ENCODE peak calls at places on chromosomes 1 and 21, in five cellular contexts. I is PC-3, O is IMR-90, A is lower lobe of right lung, C is pancreas. R is an unnamed sample.

GRCh38 chr1:40385437-40386310 is 12.1 kb downstream of the SMAP2 start:
- DNase-seq in O (no peak), C (no peak), I (no peak), A (no peak), R (no peak)

GRCh38 chr1:103788377-103788776 is 38.7 kb downstream of the AMY1C start:
- DNase-seq in A (no peak), I (peak), C (no peak), O (no peak), R (no peak)

GRCh38 chr1:201528631-201529260 is 10.2 kb upstream of the NAV1 start:
- DNase-seq in A (no peak), C (peak), I (no peak), O (peak), R (no peak)

GRCh38 chr1:9942399-9942938 is 722 bp downstream of the LZIC start:
- DNase-seq in A (no peak), C (no peak), O (peak), I (peak), R (no peak)

GRCh38 chr1:205188132-205188531 is 23.4 kb downstream of the DSTYK start:
- DNase-seq in I (peak), C (no peak), O (peak), A (no peak), R (no peak)

GRCh38 chr1:25051906-25052305 is 121.8 kb upstream of the RUNX3 start:
- DNase-seq in A (no peak), I (no peak), C (no peak), O (no peak), R (no peak)

GRCh38 chr1:58895082-58895481 is 111.2 kb upstream of the JUN start:
- DNase-seq in A (no peak), O (no peak), C (no peak), I (no peak), R (no peak)

GRCh38 chr1:227764019-227764391 is 28.8 kb downstream of the SNAP47 start:
- DNase-seq in O (peak), A (peak), I (peak), C (no peak), R (no peak)

GRCh38 chr1:113391643-113392271 is 1.4 kb downstream of the MAGI3 start:
- DNase-seq in A (no peak), O (no peak), C (peak), I (peak), R (no peak)

GRCh38 chr1:44294588-44295007 is 60.5 kb downstream of the ERI3 start:
- DNase-seq in C (peak), A (no peak), O (peak), I (no peak), R (no peak)

GRCh38 chr1:24541711-24542346 is 14.1 kb upstream of the NCMAP start:
- DNase-seq in C (no peak), A (no peak), O (no peak), I (no peak), R (no peak)

GRCh38 chr1:65948609-65949229 is 156.0 kb downstream of the PDE4B start:
- DNase-seq in A (no peak), C (no peak), O (peak), I (peak), R (no peak)

GRCh38 chr1:18948048-18948912 is 8.2 kb downstream of the IFFO2 start:
- DNase-seq in I (peak), A (peak), C (no peak), O (no peak), R (peak)

GRCh38 chr1:204637985-204638356 is 47.6 kb downstream of the LRRN2 start:
- DNase-seq in O (no peak), A (no peak), I (no peak), C (no peak), R (no peak)

GRCh38 chr1:95116666-95117206 is 419 bp upstream of the TLCD4 start:
- DNase-seq in C (peak), O (peak), A (peak), I (peak), R (peak)

GRCh38 chr1:150472606-150473200 is 14.5 kb upstream of the TARS2 start:
- DNase-seq in A (no peak), I (no peak), C (no peak), O (no peak), R (no peak)

GRCh38 chr1:247415423-247416361 is at the start of gene NLRP3:
- DNase-seq in I (peak), O (no peak), C (peak), A (peak), R (peak)

GRCh38 chr1:159015440-159015909 is 5.8 kb downstream of the IFI16 start:
- DNase-seq in C (peak), A (peak), O (peak), I (peak), R (peak)

GRCh38 chr1:33018112-33018511 is 18.6 kb downstream of the AK2 start:
- DNase-seq in A (no peak), I (no peak), C (no peak), O (no peak), R (no peak)

GRCh38 chr1:54273837-54274192 is 73.8 kb downstream of the MRPL37 start:
- DNase-seq in I (no peak), A (no peak), O (no peak), C (no peak), R (no peak)

GRCh38 chr1:243254233-243254926 is 701 bp downstream of the CEP170 start:
- DNase-seq in A (peak), C (peak), I (peak), O (peak), R (no peak)

GRCh38 chr21:33828083-33828482 is 87.5 kb downstream of the ATP5PO start:
- DNase-seq in A (no peak), O (no peak), C (no peak), I (no peak), R (no peak)

GRCh38 chr1:61181016-61181560 is 98.7 kb downstream of the NFIA start:
- DNase-seq in O (no peak), A (no peak), I (no peak), C (no peak), R (no peak)

GRCh38 chr1:61184035-61184713 is 101.8 kb downstream of the NFIA start:
- DNase-seq in A (peak), O (peak), I (peak), C (peak), R (peak)

GRCh38 chr1:61183471-61184034 is 101.2 kb downstream of the NFIA start:
- DNase-seq in O (peak), C (peak), I (no peak), A (no peak), R (no peak)

GRCh38 chr1:61184714-61185106 is 102.3 kb downstream of the NFIA start:
- DNase-seq in C (no peak), A (no peak), I (no peak), O (no peak), R (no peak)

DNA sequence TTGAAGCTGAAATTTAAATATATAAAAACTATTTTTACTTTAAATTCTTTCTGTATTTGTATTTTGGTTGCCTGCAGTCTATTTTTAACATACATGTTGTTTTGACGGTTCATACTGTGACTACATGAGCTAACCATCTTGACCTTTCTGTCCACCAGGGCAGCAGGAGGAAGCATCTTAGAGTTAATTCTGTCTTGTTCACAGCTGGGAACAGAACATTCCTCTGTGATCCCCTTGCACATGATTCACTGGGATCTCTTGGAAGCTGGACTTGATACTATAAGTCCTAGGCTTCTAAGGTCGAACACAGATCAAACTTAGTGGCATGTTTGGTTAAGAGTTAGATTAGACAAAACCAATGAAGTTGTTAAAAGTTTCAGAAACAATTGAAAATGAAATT is 99.7 kb downstream of the NFIA start:
- DNase-seq in O (peak), A (no peak), C (no peak), I (no peak), R (no peak)
- TF ChIP-seq CTCF in O (no peak), A (no peak), C (no peak), I (no peak), R (no peak)

DNA sequence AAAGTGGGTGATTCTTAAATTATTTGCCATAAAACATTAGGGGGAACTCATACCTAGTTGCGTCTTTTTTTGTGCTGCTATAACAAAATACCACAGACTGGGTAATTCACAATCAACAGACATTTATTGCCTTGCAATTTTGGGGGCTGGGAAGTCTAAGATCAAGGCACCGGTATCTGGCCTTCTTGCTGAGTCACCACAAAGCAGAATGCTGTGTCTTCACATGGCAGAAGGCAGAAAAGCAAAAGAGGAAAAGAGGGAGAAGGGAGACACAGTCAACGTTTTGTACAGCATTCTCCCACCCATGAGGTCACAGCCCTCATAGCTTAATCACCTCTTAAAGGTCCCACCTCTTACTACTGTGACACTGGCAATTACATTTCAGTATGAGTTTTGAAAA is 291.0 kb downstream of the CHRM3 start:
- DNase-seq in C (no peak), O (no peak), I (peak), A (no peak), R (no peak)
- TF ChIP-seq CTCF in C (no peak), O (no peak), I (no peak), A (no peak), R (no peak)

DNA sequence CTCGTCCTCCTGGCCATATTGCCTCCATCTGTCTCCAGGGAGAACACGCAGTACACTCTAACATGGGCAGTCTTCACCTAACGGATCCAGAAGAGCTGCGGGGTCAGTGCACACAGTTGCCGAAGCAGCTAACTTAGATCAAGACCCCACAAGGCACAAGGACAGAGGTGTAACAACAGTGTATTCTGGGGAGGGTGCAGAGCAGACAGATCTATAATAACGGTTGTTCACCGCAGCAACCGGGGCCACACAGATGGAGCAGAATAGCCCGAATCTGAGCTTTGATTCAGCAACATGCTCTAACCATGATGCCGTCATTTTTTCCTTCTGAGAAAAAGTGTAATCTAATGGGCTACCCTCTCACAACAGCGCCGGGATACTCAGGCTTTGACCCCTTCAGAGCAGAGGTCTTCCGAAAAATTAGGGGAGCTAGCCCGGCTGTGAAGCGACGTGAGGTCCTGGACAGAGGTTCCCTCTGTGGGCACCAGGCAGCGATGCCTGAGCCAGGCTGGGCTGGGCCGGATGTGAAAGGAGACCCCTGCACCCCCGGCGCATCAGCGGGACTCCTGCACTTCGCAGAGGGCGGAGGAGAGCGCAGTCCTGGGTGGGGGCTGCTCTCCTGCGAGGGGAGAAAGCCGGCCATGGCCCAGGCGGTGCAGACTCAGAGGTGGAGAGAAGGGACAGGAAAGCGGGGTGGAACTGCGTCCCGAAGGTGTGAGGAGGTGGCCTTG is 57.5 kb downstream of the BCL9 start:
- DNase-seq in C (no peak), O (peak), I (no peak), A (peak), R (peak)
- TF ChIP-seq CTCF in C (no peak), O (no peak), I (no peak), A (no peak), R (no peak)

GRCh38 chr1:186275818-186276217 is 99.2 kb downstream of the TPR start:
- DNase-seq in A (no peak), O (no peak), I (no peak), C (no peak), R (no peak)

GRCh38 chr1:186271032-186271431 is 104.0 kb downstream of the TPR start:
- DNase-seq in I (no peak), O (no peak), C (no peak), A (no peak), R (no peak)

DNA sequence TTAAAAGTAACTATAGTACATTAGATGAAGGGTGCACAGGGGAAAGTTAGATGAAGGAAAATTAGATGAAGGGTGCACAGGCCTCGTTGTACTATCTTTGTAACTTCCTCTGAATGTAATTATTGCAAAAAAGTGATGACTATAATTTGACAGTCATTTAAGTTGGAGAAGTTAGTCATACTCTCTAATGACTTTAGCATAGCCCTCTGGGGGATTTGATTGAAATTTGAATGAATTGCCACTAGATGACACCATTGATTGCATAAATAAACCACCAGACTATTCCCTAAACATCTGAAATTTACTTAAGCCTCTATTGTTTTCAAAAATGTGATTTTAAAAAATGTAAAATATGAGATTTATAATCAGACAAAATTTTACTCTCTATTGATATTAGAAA is 102.6 kb downstream of the TPR start:
- DNase-seq in O (no peak), A (no peak), I (no peak), C (no peak), R (no peak)
- TF ChIP-seq CTCF in O (no peak), A (no peak), I (no peak), C (no peak), R (no peak)

R was measured in spleen.